ENCODE peak calls at places on chromosomes 2 and 18, in four cellular contexts. E is lower lobe of right lung, I is AG04450, N is fibroblast of the aortic adventitia. J is an unnamed sample.

GRCh38 chr18:9172506-9173127 is 36.0 kb downstream of the ANKRD12 start:
- DNase-seq in N (no peak), I (no peak), E (no peak), J (no peak)

GRCh38 chr18:23068692-23069305 is 66.5 kb upstream of the CABLES1 start:
- DNase-seq in E (no peak), I (no peak), N (no peak), J (no peak)

GRCh38 chr2:43424262-43425207 is 171.3 kb downstream of the THADA start:
- DNase-seq in E (no peak), N (peak; percentile 43), I (no peak), J (peak; percentile 49)

GRCh38 chr18:76447268-76447890 is 47.7 kb downstream of the ZNF516 start:
- DNase-seq in N (peak; percentile 76), E (peak; percentile 35), I (no peak), J (no peak)

GRCh38 chr2:202096736-202097135 is 23.7 kb downstream of the KIAA2012 start:
- DNase-seq in N (peak; percentile 31), E (no peak), I (peak; percentile 51), J (peak; percentile 19)

GRCh38 chr2:42942214-42942989 is 150.0 kb upstream of the HAAO start:
- DNase-seq in E (no peak), I (no peak), N (no peak), J (no peak)

GRCh38 chr2:172098287-172098649 is 4.4 kb downstream of the DLX2 start:
- DNase-seq in I (no peak), N (no peak), E (no peak), J (no peak)

GRCh38 chr2:95122197-95122551 is 566 bp upstream of the MRPS5 start:
- DNase-seq in N (no peak), E (no peak), I (no peak), J (no peak)

GRCh38 chr2:71298914-71299313 is 32.7 kb upstream of the ZNF638 start:
- DNase-seq in E (no peak), N (no peak), I (no peak), J (no peak)

GRCh38 chr2:222862915-222863544 is 2.2 kb downstream of the ACSL3 start:
- DNase-seq in E (no peak), I (no peak), N (peak; percentile 27), J (peak; percentile 60)

GRCh38 chr2:222861411-222862067 is 703 bp downstream of the ACSL3 start:
- DNase-seq in I (no peak), E (peak; percentile 77), N (no peak), J (peak; percentile 37)

GRCh38 chr2:222860740-222861410 is at the start of gene ACSL3:
- DNase-seq in I (peak; percentile 59), E (peak; percentile 99), N (peak; percentile 85), J (peak; percentile 95)

GRCh38 chr2:222862068-222862914 is 1.5 kb downstream of the ACSL3 start:
- DNase-seq in N (peak; percentile 68), E (no peak), I (no peak), J (peak; percentile 78)

GRCh38 chr2:222859786-222860726 is 780 bp upstream of the ACSL3 start:
- DNase-seq in N (peak; percentile 85), E (peak; percentile 56), I (no peak), J (peak; percentile 76)
- H3K4me3 ChIP-seq in N (peak overlapping the region; percentile 59), E (peak overlapping the region; percentile 82), I (peak overlapping the region; percentile 55), J (peak overlapping the region; percentile 83)

DNA sequence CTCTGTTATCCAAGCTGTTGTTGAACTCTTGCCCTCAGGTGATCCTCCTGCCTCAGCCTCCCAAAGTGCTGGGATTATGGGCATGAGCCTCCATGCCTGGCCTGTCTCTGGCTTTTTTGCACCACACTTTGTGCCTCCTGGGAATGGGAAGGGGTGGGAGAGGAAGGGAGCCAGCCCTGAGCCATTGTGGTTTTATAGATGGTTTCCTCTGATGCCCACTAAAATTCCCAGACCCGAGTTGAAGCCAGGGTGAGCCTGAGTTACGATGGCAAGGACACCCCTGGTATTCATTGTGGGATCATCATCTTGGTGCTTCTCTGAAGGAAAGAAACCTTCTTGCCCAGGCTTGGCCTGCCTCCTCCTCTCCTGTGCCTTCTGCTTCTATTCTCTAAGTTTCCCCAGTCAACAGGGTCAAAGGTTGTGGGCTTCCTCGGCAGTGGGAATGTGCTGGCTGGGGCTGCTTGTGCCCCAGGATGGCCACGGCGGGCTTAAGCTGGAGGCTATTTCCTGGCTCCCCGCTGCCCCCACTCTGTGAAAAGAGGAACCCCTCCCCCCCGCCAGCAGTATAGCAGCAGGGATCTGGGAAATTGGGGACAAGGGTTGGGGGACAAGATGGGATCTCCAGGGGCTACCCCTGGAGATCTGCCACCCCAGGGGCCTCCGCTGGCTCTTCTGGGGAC is 106.2 kb downstream of the STPG4 start:
- DNase-seq in N (no peak), I (no peak), E (no peak), J (no peak)
- TF ChIP-seq CTCF in N (no peak), I (no peak), E (no peak), J (no peak)

DNA sequence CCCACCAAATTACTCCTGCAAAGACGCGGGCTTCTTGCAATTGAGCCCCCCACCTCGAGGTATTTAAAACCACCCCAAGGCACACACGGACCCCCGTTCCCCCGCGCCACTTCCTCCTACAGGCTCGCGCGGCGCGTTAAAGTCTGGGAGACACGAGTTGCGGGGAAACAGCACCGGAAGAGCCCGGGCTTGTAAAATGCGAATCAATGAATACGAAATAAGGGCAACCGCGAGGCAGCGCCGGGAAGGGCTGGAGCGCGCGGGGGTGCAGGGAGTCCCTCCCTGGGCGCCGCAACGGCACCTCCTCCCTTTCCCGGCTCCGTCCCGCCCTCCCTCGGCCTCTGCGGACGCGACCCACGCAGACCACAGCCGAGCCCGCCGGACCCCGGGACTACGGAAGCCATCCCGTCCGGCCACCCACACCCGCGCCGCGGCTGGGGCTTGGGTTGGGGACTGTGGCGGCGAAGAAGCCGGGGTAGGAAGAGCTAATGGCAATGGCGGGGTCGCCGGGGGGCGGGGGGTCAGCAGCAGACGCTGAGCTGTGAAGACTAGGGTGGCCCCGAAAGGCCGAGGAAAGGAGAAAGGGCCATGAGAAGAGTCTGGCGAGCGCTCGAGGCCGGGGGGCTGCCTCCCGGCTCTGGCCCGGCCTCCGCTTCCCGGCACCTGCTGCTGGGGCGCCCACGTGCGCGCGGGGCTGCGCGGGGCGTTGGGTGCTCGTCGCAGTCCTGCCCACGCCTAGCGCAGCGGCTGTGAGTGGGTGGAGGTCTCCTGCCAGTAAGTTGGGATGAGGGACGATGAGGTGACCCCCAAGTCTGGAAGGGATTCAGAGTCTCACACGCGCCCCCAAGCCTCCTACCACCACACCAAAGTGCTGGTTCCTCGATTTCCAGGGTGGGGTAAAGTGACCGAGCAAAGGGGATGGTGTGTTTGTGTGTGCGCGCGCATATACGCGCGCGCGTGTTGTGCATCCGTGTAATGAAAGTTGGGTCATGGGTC is 1.2 kb upstream of the NETO1 start:
- DNase-seq in N (no peak), I (no peak), E (no peak), J (no peak)
- H3K4me3 ChIP-seq in N (no peak overlapping the region), I (peak overlapping the region; percentile 48), E (peak overlapping the region; percentile 30), J (peak overlapping the region; percentile 44)

DNA sequence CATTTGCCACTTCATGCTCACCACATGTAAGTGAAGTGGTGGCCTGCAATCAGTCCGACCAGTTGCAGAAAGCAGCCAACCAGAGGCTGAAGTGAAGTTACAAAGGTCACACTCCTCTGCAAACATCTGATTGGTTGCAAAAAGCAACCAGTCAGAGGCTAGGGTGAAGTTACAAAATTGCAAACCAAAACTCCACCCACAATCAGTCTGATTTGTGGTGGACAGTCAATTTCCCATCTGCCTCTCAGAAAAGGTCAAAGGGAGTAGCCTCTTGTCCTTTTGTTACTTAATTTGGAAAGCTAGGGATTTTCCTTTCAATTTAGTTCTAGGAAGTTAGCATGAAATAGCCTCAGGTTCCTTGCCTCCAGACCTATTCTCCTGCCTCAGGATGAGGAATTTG is 185.0 kb downstream of the UXS1 start:
- DNase-seq in I (no peak), E (no peak), N (no peak), J (no peak)
- TF ChIP-seq CTCF in I (no peak), E (no peak), N (no peak), J (no peak)

GRCh38 chr18:15198116-15198389 is 450.1 kb downstream of the ANKRD30B start:
- DNase-seq in E (no peak), N (no peak), I (no peak), J (no peak)
- H3K4me3 ChIP-seq in E (no peak overlapping the region), N (no peak overlapping the region), I (no peak overlapping the region), J (no peak overlapping the region)

DNA sequence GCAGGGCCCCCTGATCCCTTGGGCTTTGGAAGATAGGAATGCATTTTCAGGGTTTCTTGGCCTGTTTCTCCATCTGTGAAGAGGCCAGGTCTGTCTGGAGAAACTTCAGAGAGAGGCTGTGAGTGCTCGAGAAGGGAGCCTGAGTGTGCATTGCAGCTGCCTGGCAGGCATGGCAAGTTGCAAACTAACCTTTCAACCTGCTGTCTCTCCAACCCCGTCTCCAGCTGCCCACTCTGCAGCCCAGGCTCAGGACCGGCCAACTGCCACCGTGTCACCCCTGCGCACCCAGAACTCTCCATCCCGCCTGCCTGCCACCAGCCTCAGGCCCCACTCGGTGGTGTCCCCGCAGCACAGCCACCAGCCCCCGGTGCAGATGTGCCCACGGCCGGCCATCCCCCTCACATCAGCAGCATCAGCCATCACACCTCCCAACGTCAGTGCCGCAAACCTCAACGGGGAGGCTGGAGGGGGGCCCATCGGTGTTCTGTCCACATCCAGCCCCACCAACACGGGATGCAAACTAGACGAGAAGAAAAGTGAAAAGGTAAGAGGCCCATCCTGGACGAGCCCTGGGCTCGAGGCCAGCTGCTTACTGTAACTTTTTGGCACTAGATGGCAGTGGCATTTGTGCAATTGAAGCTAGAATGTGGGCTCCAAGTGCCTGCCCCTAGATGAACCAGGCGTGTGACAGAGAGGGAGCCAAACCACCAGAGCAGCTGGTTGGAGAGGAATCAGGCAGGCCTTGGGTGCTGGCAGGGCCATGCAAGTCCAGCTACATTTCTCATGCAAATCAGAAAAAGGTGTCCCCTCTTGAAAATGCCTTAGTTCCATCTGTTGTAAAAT is 164.6 kb downstream of the SEPTIN10 start:
- DNase-seq in I (no peak), N (peak; percentile 12), E (no peak), J (no peak)
- TF ChIP-seq CTCF in I (no peak), N (no peak), E (no peak), J (no peak)

DNA sequence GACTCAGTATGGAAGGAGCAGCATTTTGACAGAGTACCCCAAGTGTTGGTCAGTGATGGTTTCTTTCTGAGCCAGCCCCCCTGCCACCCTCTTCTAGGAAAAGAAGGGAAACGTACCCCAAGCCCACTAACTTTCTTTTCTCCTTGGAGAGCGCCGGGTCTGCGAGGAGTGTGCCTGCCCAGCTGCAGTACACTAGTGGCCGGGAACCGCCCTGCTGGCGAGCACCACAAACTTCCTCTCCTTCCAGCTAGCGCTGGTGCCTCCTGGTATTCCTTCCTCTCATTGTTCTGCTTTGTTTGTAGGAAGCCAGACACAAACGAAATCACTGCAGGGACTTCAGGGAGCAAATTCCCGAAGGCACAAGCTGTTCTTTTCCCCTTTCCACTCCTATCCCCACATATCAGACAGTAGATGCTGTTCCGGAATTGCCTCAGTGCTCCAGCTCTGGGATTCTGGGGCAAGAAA is 1.8 kb downstream of the CCDC85A start:
- DNase-seq in N (peak; percentile 64), E (peak; percentile 53), I (no peak), J (peak; percentile 20)
- H3K4me3 ChIP-seq in N (peak overlapping the region; percentile 72), E (peak overlapping the region; percentile 75), I (no peak overlapping the region), J (peak overlapping the region; percentile 30)